ENCODE peak calls at places on chromosomes 2 and 18, in nine cellular contexts. V, F, L, J, D, G, Q, E and Y are unnamed samples.

GRCh38 chr2:239818531-239819011 is 206.6 kb downstream of the NDUFA10 start:
- DNase-seq in V (no peak), F (no peak), L (no peak), J (peak), D (no peak), G (no peak), Q (no peak), E (no peak), Y (no peak)

GRCh38 chr18:6414723-6415362 is at the start of gene L3MBTL4:
- DNase-seq in V (no peak), F (no peak), L (peak), J (peak), D (no peak), G (peak), Q (peak), E (no peak), Y (no peak)

GRCh38 chr2:37527362-37527761 is 144.1 kb downstream of the CDC42EP3 start:
- DNase-seq in V (no peak), F (no peak), L (no peak), J (no peak), D (no peak), G (no peak), Q (no peak), E (no peak), Y (no peak)

GRCh38 chr2:240586919-240587800 is 626 bp downstream of the CAPN10 start:
- DNase-seq in V (no peak), F (no peak), L (peak), J (no peak), D (no peak), G (peak), Q (peak), E (no peak), Y (no peak)

GRCh38 chr18:46262856-46263255 is 158.7 kb downstream of the HAUS1 start:
- DNase-seq in V (no peak), F (no peak), L (no peak), J (no peak), D (no peak), G (no peak), Q (no peak), E (no peak), Y (no peak)

GRCh38 chr18:76672627-76673026 is 149.7 kb upstream of the ZNF236 start:
- DNase-seq in V (no peak), F (no peak), L (no peak), J (no peak), D (peak), G (no peak), Q (no peak), E (no peak), Y (no peak)

GRCh38 chr2:205411558-205411957 is 270.7 kb upstream of the NRP2 start:
- DNase-seq in V (no peak), F (no peak), L (no peak), J (peak), D (no peak), G (no peak), Q (no peak), E (no peak), Y (no peak)

GRCh38 chr2:16280081-16280480 is 339.7 kb downstream of the MYCN start:
- DNase-seq in V (no peak), F (no peak), L (no peak), J (no peak), D (no peak), G (no peak), Q (no peak), E (no peak), Y (no peak)

GRCh38 chr2:101205521-101205998 is 47.1 kb upstream of the CNOT11 start:
- DNase-seq in V (no peak), F (peak), L (peak), J (peak), D (peak), G (no peak), Q (peak), E (no peak), Y (no peak)

GRCh38 chr2:32937602-32938450 is 8.9 kb upstream of the LTBP1 start:
- DNase-seq in V (no peak), F (no peak), L (no peak), J (no peak), D (no peak), G (no peak), Q (peak), E (no peak), Y (no peak)

GRCh38 chr2:37621199-37621598 is 50.2 kb downstream of the CDC42EP3 start:
- DNase-seq in V (no peak), F (no peak), L (no peak), J (no peak), D (no peak), G (no peak), Q (no peak), E (no peak), Y (no peak)

GRCh38 chr2:226661789-226662545 is 137.7 kb downstream of the IRS1 start:
- DNase-seq in V (no peak), F (peak), L (no peak), J (no peak), D (peak), G (no peak), Q (no peak), E (peak), Y (no peak)

GRCh38 chr2:75157435-75157834 is 41.9 kb downstream of the TACR1 start:
- DNase-seq in V (no peak), F (no peak), L (no peak), J (no peak), D (no peak), G (no peak), Q (no peak), E (no peak), Y (no peak)
- TF ChIP-seq CTCF in V (no peak), F (peak), L (no peak), J (peak), D (peak), G (no peak), Q (peak), E (no peak), Y (no peak)

GRCh38 chr2:73063909-73064875 is 7.3 kb downstream of the SFXN5 start:
- DNase-seq in V (no peak), F (no peak), L (no peak), J (no peak), D (peak), G (no peak), Q (no peak), E (no peak), Y (no peak)

GRCh38 chr2:73059106-73059505 is 12.4 kb downstream of the SFXN5 start:
- DNase-seq in V (no peak), F (no peak), L (no peak), J (peak), D (no peak), G (no peak), Q (no peak), E (no peak), Y (no peak)

GRCh38 chr2:73068147-73068546 is 3.4 kb downstream of the SFXN5 start:
- DNase-seq in V (no peak), F (no peak), L (no peak), J (no peak), D (no peak), G (no peak), Q (no peak), E (no peak), Y (no peak)

GRCh38 chr2:73067043-73067442 is 4.5 kb downstream of the SFXN5 start:
- DNase-seq in V (no peak), F (no peak), L (no peak), J (no peak), D (no peak), G (no peak), Q (no peak), E (no peak), Y (no peak)

GRCh38 chr2:73063472-73063871 is 8.0 kb downstream of the SFXN5 start:
- DNase-seq in V (no peak), F (no peak), L (no peak), J (no peak), D (no peak), G (no peak), Q (no peak), E (no peak), Y (no peak)
- H3K4me3 ChIP-seq in V (no peak), F (no peak), L (no peak), J (no peak), D (no peak), G (no peak), Q (no peak), E (no peak), Y (no peak)

DNA sequence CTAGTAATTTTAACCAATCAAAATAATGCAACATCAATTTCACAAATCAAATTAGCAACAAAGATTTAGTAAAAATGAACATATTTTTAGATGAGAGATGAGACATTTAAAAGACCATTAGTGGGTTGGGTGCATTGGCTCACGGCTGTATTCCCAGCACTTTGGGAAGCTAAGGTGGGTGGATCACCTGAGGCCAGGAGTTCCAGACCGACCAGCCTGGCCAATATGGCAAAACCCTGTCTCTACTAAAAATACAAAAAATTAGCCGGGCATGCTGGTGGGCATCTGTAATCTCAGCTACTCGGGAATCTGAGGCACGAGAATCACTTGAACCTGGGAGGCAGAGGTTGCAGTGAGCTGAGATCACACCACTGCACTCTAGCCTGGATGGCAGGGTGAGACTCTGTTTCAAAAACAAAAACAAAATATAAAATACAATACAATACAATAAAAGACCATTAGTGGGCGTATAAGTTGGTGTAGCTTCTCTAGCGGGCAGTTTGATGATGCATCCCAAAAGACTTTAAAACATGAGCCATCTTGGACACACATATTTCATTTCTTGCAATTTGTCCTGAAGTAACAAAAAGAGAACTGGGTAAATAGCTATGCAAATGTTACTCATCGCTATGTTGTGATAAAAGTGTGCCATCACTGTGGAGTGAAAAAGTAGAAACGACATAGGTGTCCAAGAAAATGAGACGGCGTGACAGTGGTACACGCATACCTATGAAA is 101.8 kb downstream of the COL6A3 start:
- DNase-seq in V (no peak), F (no peak), L (no peak), J (no peak), D (no peak), G (no peak), Q (no peak), E (no peak), Y (no peak)
- TF ChIP-seq CTCF in V (no peak), F (no peak), L (no peak), J (no peak), D (no peak), G (no peak), Q (no peak), E (no peak), Y (no peak)

GRCh38 chr18:44681039-44681595 is 429 bp downstream of the SETBP1 start:
- DNase-seq in V (no peak), F (no peak), L (no peak), J (no peak), D (no peak), G (no peak), Q (no peak), E (no peak), Y (no peak)
- H3K4me3 ChIP-seq in V (peak), F (peak), L (peak), J (peak), D (peak), G (peak), Q (peak), E (peak), Y (peak)

GRCh38 chr2:68812256-68812655 is 58.9 kb downstream of the BMP10 start:
- DNase-seq in V (no peak), F (no peak), L (no peak), J (peak), D (no peak), G (no peak), Q (no peak), E (no peak), Y (no peak)
- TF ChIP-seq CTCF in V (no peak), F (no peak), L (no peak), J (peak), D (peak), G (no peak), Q (no peak), E (no peak), Y (no peak)